ENCODE peak calls at places on chromosomes 4 and X, in ten cellular contexts. S, X, T, E, Y, F, A, C, K and O are unnamed samples.

GRCh38 chr4:41334182-41334581 is 77.5 kb downstream of the UCHL1 start:
- DNase-seq in S (no peak), X (peak; percentile 51), T (no peak), E (no peak), Y (no peak), F (peak; percentile 78), A (peak; percentile 29), C (no peak), K (no peak), O (no peak)

GRCh38 chr4:141807073-141807472 is 170.7 kb downstream of the IL15 start:
- DNase-seq in S (peak; percentile 68), X (no peak), T (no peak), E (peak; percentile 35), Y (no peak), F (peak; percentile 49), A (no peak), C (no peak), K (peak; percentile 29), O (no peak)

GRCh38 chr4:93751410-93751809 is 77.1 kb upstream of the ATOH1 start:
- DNase-seq in S (no peak), X (no peak), T (no peak), E (no peak), Y (no peak), F (no peak), A (no peak), C (no peak), K (no peak), O (no peak)

GRCh38 chr4:140018931-140019618 is 134.9 kb downstream of the MAML3 start:
- DNase-seq in S (peak; percentile 24), X (no peak), T (no peak), E (no peak), Y (no peak), F (no peak), A (peak; percentile 27), C (no peak), K (peak; percentile 1), O (no peak)

GRCh38 chr4:121428721-121429120 is 47.9 kb upstream of the QRFPR start:
- DNase-seq in S (peak; percentile 22), X (no peak), T (no peak), E (peak; percentile 13), Y (no peak), F (peak; percentile 33), A (no peak), C (no peak), K (no peak), O (no peak)

GRCh38 chr4:37245391-37245954 is 930 bp downstream of the NWD2 start:
- DNase-seq in S (no peak), X (no peak), T (no peak), E (no peak), Y (no peak), F (no peak), A (no peak), C (no peak), K (no peak), O (no peak)

GRCh38 chr4:173367285-173367684 is 3.5 kb upstream of the SAP30 start:
- DNase-seq in S (peak; percentile 22), X (no peak), T (no peak), E (no peak), Y (no peak), F (peak; percentile 69), A (no peak), C (no peak), K (no peak), O (no peak)

GRCh38 chr4:187929024-187929423 is 66.5 kb upstream of the ZFP42 start:
- DNase-seq in S (no peak), X (no peak), T (no peak), E (no peak), Y (no peak), F (no peak), A (no peak), C (no peak), K (no peak), O (no peak)

GRCh38 chr4:19791422-19792113 is 460.1 kb upstream of the SLIT2 start:
- DNase-seq in S (peak; percentile 20), X (no peak), T (no peak), E (peak; percentile 34), Y (no peak), F (peak; percentile 20), A (no peak), C (no peak), K (no peak), O (no peak)

GRCh38 chr4:174993916-174994315 is 75.8 kb downstream of the ADAM29 start:
- DNase-seq in S (no peak), X (no peak), T (no peak), E (no peak), Y (no peak), F (no peak), A (no peak), C (no peak), K (no peak), O (no peak)

GRCh38 chr4:3514806-3515421 is 17.3 kb downstream of the LRPAP1 start:
- DNase-seq in S (no peak), X (no peak), T (peak; percentile 31), E (no peak), Y (peak; percentile 31), F (no peak), A (no peak), C (no peak), K (no peak), O (no peak)

GRCh38 chrX:153375571-153375970 is 25.6 kb downstream of the PNMA6E start:
- DNase-seq in S (no peak), X (no peak), T (no peak), E (no peak), Y (no peak), F (no peak), A (no peak), C (no peak), K (no peak), O (no peak)

GRCh38 chrX:129626026-129626425 is 28.7 kb downstream of the APLN start:
- DNase-seq in S (no peak), X (no peak), T (no peak), E (no peak), Y (no peak), F (no peak), A (no peak), C (no peak), K (no peak), O (no peak)

GRCh38 chr4:122898370-122899150 is 23.8 kb downstream of the NUDT6 start:
- DNase-seq in S (peak; percentile 92), X (no peak), T (no peak), E (peak; percentile 92), Y (no peak), F (peak; percentile 92), A (no peak), C (peak; percentile 58), K (peak; percentile 67), O (peak; percentile 43)

GRCh38 chr4:153758688-153759406 is 977 bp downstream of the RNF175 start:
- DNase-seq in S (no peak), X (no peak), T (no peak), E (no peak), Y (no peak), F (no peak), A (no peak), C (no peak), K (no peak), O (no peak)

GRCh38 chrX:70324326-70324725 is 34.4 kb downstream of the KIF4A start:
- DNase-seq in S (peak; percentile 44), X (no peak), T (no peak), E (no peak), Y (no peak), F (no peak), A (no peak), C (no peak), K (no peak), O (no peak)

GRCh38 chrX:123561439-123562215 is 171.2 kb downstream of the THOC2 start:
- DNase-seq in S (no peak), X (no peak), T (no peak), E (no peak), Y (no peak), F (no peak), A (no peak), C (no peak), K (no peak), O (no peak)

GRCh38 chr4:139511320-139511719 is 44.7 kb downstream of the SETD7 start:
- DNase-seq in S (no peak), X (no peak), T (no peak), E (peak; percentile 62), Y (peak; percentile 25), F (no peak), A (no peak), C (no peak), K (no peak), O (no peak)

GRCh38 chrX:19589105-19589504 is 73.8 kb upstream of the MAP3K15 start:
- DNase-seq in S (no peak), X (no peak), T (no peak), E (no peak), Y (no peak), F (peak; percentile 20), A (no peak), C (no peak), K (no peak), O (no peak)
- H3K36me3 ChIP-seq in S (peaks cover 5% of the 10 kb centered on the region), X (peaks cover 11% of the 10 kb centered on the region), T (no peaks in the 10 kb centered on the region), E (peaks cover 15% of the 10 kb centered on the region), Y (peaks cover 45% of the 10 kb centered on the region), F (no peaks in the 10 kb centered on the region), A (no peaks in the 10 kb centered on the region), C (no peaks in the 10 kb centered on the region), K (no peaks in the 10 kb centered on the region), O (no peaks in the 10 kb centered on the region)

DNA sequence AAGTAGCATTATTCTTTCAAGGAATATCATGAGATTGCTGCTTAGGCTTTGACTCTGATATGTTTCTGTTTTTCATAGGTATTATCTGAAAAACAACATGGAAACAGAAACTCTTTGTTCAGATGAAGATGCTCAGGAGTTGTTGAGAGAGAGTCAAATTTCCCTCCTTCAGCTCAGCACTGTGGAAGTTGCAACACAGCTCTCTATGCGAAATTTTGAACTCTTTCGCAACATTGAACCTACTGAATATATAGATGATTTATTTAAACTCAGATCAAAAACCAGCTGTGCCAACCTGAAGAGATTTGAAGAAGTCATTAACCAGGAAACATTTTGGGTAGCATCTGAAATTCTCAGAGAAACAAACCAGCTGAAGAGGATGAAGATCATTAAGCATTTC is 238.6 kb downstream of the RAPGEF2 start:
- DNase-seq in S (peak; percentile 72), X (no peak), T (no peak), E (no peak), Y (no peak), F (peak; percentile 33), A (no peak), C (no peak), K (no peak), O (no peak)
- H3K36me3 ChIP-seq in S (peaks cover 30% of the 10 kb centered on the region), X (peaks cover 20% of the 10 kb centered on the region), T (peaks cover 36% of the 10 kb centered on the region), E (peaks cover 34% of the 10 kb centered on the region), Y (peaks cover 23% of the 10 kb centered on the region), F (peaks cover 9% of the 10 kb centered on the region), A (no peaks in the 10 kb centered on the region), C (peaks cover 57% of the 10 kb centered on the region), K (peaks cover 21% of the 10 kb centered on the region), O (peaks cover 43% of the 10 kb centered on the region)

GRCh38 chrX:30570505-30570904 is 7.1 kb downstream of the TASL start:
- DNase-seq in S (peak; percentile 26), X (no peak), T (no peak), E (peak; percentile 6), Y (no peak), F (peak; percentile 5), A (peak; percentile 33), C (no peak), K (no peak), O (no peak)
- H3K36me3 ChIP-seq in S (no peaks in the 10 kb centered on the region), X (no peaks in the 10 kb centered on the region), T (no peaks in the 10 kb centered on the region), E (no peaks in the 10 kb centered on the region), Y (no peaks in the 10 kb centered on the region), F (no peaks in the 10 kb centered on the region), A (no peaks in the 10 kb centered on the region), C (no peaks in the 10 kb centered on the region), K (no peaks in the 10 kb centered on the region), O (no peaks in the 10 kb centered on the region)

DNA sequence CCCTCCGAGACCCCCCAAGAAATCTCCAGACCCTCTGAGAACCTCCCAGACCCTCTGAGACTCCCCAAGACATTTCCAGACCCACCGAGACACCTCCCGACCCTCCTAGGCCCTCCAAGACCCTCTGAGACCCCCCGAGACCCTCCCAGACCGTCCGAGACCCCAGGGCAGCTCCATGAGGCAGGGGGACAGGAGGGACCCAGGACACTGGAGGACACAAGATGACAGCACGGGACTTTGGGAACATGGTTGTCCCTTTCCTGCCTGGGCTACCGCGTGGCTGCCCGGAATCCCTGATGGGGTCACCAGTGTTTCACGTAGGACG is 10.3 kb downstream of the CTBP1 start:
- DNase-seq in S (no peak), X (no peak), T (peak; percentile 17), E (no peak), Y (no peak), F (no peak), A (no peak), C (no peak), K (no peak), O (no peak)
- H3K36me3 ChIP-seq in S (peaks cover 62% of the 10 kb centered on the region), X (peaks cover 71% of the 10 kb centered on the region), T (peaks cover 46% of the 10 kb centered on the region), E (peaks cover 44% of the 10 kb centered on the region), Y (peaks cover 47% of the 10 kb centered on the region), F (peaks cover 35% of the 10 kb centered on the region), A (no peaks in the 10 kb centered on the region), C (peaks cover 44% of the 10 kb centered on the region), K (peaks cover 6% of the 10 kb centered on the region), O (peaks cover 54% of the 10 kb centered on the region)